ENCODE peak calls at places on chromosomes 5 and 9, in ten cellular contexts. O is AG04450; N is heart left ventricle; D is kidney; G is Panc1; C is CD8-positive, alpha-beta T cell; W is A549; U is coronary artery; F is WERI-Rb-1; S is neural progenitor cell. I is an unnamed sample.

GRCh38 chr9:20623021-20623747 is 885 bp upstream of the MLLT3 start:
- DNase-seq in F (peak; percentile 60), G (no peak), O (no peak), U (no peak), W (no peak), C (peak; percentile 68), S (peak; percentile 32), N (peak; percentile 66), D (peak; percentile 80), I (no peak)

GRCh38 chr5:78287833-78288232 is 6.7 kb downstream of the AP3B1 start:
- DNase-seq in N (no peak), U (no peak), D (no peak), C (no peak), G (no peak), S (no peak), O (peak; percentile 32), F (no peak), W (peak; percentile 59), I (no peak)

GRCh38 chr9:126371007-126371870 is 44.6 kb downstream of the MVB12B start:
- DNase-seq in F (no peak), U (no peak), G (no peak), S (no peak), C (no peak), W (no peak), D (no peak), N (no peak), O (no peak), I (no peak)

GRCh38 chr5:68504306-68504705 is 288.8 kb downstream of the PIK3R1 start:
- DNase-seq in N (no peak), W (no peak), D (no peak), G (no peak), C (no peak), O (no peak), S (no peak), U (no peak), F (no peak), I (no peak)

GRCh38 chr9:106111039-106111740 is 416.8 kb downstream of the TMEM38B start:
- DNase-seq in O (no peak), G (no peak), C (no peak), F (no peak), U (no peak), D (no peak), W (no peak), S (peak; percentile 15), N (no peak), I (no peak)

GRCh38 chr9:97768731-97769130 is 71.6 kb upstream of the XPA start:
- DNase-seq in S (no peak), G (no peak), O (no peak), W (no peak), F (no peak), N (no peak), U (no peak), D (no peak), C (no peak), I (no peak)

GRCh38 chr5:16615737-16616535 is 861 bp downstream of the RETREG1 start:
- DNase-seq in S (peak; percentile 21), U (no peak), N (no peak), C (no peak), O (no peak), D (no peak), W (no peak), F (no peak), G (no peak), I (no peak)

GRCh38 chr5:79193643-79194042 is 42.3 kb upstream of the JMY start:
- DNase-seq in D (no peak), G (no peak), C (no peak), N (no peak), W (peak; percentile 22), S (no peak), O (no peak), U (no peak), F (no peak), I (no peak)

GRCh38 chr5:132525299-132525724 is 18.0 kb downstream of the IL5 start:
- DNase-seq in N (no peak), D (no peak), O (no peak), G (no peak), C (no peak), F (no peak), S (no peak), W (no peak), U (no peak), I (no peak)

GRCh38 chr5:16057277-16057676 is 122.3 kb downstream of the MARCHF11 start:
- DNase-seq in S (no peak), D (no peak), O (no peak), F (no peak), C (no peak), W (no peak), G (no peak), N (no peak), U (no peak), I (no peak)

GRCh38 chr9:116543731-116544400 is 143.2 kb upstream of the TRIM32 start:
- DNase-seq in N (peak; percentile 46), F (no peak), U (no peak), C (no peak), W (no peak), G (no peak), S (no peak), D (no peak), O (no peak), I (no peak)

GRCh38 chr5:150043657-150044333 is 42.6 kb downstream of the CSF1R start:
- DNase-seq in W (no peak), O (no peak), U (no peak), G (no peak), N (no peak), S (no peak), F (no peak), D (no peak), C (no peak), I (no peak)

GRCh38 chr9:7909537-7909936 is 110.0 kb upstream of the DMAC1 start:
- DNase-seq in G (no peak), N (no peak), F (no peak), W (no peak), U (no peak), O (no peak), D (no peak), S (no peak), C (no peak), I (no peak)

GRCh38 chr9:133881671-133882381 is 110.3 kb downstream of the VAV2 start:
- DNase-seq in U (no peak), F (no peak), N (no peak), G (no peak), C (no peak), W (no peak), O (no peak), S (no peak), D (no peak), I (no peak)

GRCh38 chr5:51302358-51302757 is 80.9 kb upstream of the ISL1 start:
- DNase-seq in C (no peak), F (no peak), N (no peak), S (peak; percentile 5), G (no peak), O (no peak), D (no peak), U (no peak), W (no peak), I (no peak)

GRCh38 chr5:66498791-66499207 is 97.4 kb upstream of the MAST4 start:
- DNase-seq in G (no peak), U (no peak), F (peak; percentile 32), W (peak; percentile 11), C (no peak), D (no peak), O (no peak), S (peak; percentile 7), N (no peak), I (no peak)

GRCh38 chr5:168656633-168657032 is 77.5 kb upstream of the PANK3 start:
- DNase-seq in C (no peak), O (no peak), F (no peak), U (no peak), W (no peak), D (no peak), S (no peak), G (no peak), N (no peak), I (no peak)

GRCh38 chr5:53073349-53073748 is 36.2 kb downstream of the MOCS2 start:
- DNase-seq in N (no peak), G (no peak), W (no peak), O (no peak), D (no peak), S (no peak), F (peak; percentile 76), U (no peak), C (no peak), I (no peak)

GRCh38 chr9:22008662-22009562 is at the start of gene CDKN2B:
- DNase-seq in D (peak; percentile 98), G (no peak), C (peak; percentile 59), U (peak; percentile 98), N (peak; percentile 99), S (peak; percentile 98), W (no peak), F (peak; percentile 96), O (peak; percentile 92), I (no peak)
- H3K27ac ChIP-seq in D (peak within 1 kb of the TSS; percentile 59), G (no peak within 1 kb of the TSS), C (no peak within 1 kb of the TSS), U (peak within 1 kb of the TSS; percentile 90), N (peak within 1 kb of the TSS; percentile 81), S (no peak within 1 kb of the TSS), W (no peak within 1 kb of the TSS), F (peak within 1 kb of the TSS; percentile 61), O (peak within 1 kb of the TSS; percentile 95), I (no peak within 1 kb of the TSS)

GRCh38 chr9:91837982-91838731 is 111.9 kb downstream of the ROR2 start:
- DNase-seq in S (no peak), W (peak; percentile 19), D (peak; percentile 83), N (peak; percentile 68), U (no peak), G (no peak), F (peak; percentile 72), O (no peak), C (no peak), I (no peak)
- H3K4me3 ChIP-seq in S (no peak overlapping the region), W (no peak overlapping the region), D (no peak overlapping the region), N (no peak overlapping the region), U (peak overlapping the region; percentile 55), G (no peak overlapping the region), F (no peak overlapping the region), O (peak overlapping the region; percentile 22), C (no peak overlapping the region), I (peak overlapping the region; percentile 54)

DNA sequence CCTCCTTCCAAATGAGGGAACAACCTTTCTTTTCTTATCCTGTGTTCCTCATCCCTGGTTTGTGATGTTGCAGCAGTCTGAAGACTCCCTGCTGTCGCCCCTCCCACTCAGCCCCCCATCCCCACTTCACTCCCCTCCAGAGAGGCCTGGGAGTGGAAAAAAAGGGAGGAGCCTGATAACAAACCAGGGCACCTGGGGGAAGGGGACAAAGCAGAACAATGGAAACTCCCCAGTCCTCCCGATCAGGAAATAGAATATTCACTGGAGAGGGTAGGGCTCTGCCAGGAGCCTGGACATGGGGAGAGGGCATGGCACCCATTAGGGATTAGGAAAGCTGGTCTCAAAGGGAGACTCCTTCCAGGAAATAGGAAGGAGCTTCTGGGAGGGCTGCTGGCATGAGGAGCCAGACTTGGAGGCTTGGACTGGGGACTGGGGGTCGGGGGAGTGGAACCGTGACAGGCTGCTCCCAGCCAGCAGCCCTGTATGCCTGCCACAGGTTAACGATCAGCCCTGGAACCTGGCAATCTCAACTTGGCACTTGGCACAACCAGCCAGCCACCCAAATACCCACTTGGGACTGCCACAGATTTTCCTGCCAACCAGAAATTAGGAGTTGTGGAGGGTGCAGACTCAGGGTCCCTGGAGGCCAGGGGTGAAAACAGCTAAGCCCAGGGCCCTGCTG is 20.0 kb downstream of the PCDH1 start:
- DNase-seq in U (no peak), O (no peak), C (no peak), N (no peak), G (no peak), F (peak; percentile 43), W (no peak), S (peak; percentile 59), D (peak; percentile 76), I (no peak)
- H3K27ac ChIP-seq in U (no peak overlapping the region), O (no peak overlapping the region), C (no peak overlapping the region), N (no peak overlapping the region), G (no peak overlapping the region), F (no peak overlapping the region), W (no peak overlapping the region), S (peak overlapping the region; percentile 74), D (no peak overlapping the region), I (no peak overlapping the region)

GRCh38 chr9:3863114-3863528 is 337.3 kb upstream of the RFX3 start:
- DNase-seq in U (no peak), N (no peak), S (no peak), C (no peak), G (no peak), D (no peak), O (no peak), W (peak; percentile 44), F (no peak), I (no peak)
- H3K4me3 ChIP-seq in U (no peak overlapping the region), N (no peak overlapping the region), S (no peak overlapping the region), C (no peak overlapping the region), G (no peak overlapping the region), D (no peak overlapping the region), O (no peak overlapping the region), W (no peak overlapping the region), F (no peak overlapping the region), I (no peak overlapping the region)

I was measured in SK-N-MC.